ENCODE peak calls at places on chromosome X, in five cellular contexts. B is heart left ventricle; O is WERI-Rb-1; I is neuronal stem cell; X is CD8-positive, alpha-beta memory T cell. G is an unnamed sample. For H3K27me3, the result is how much of the 10 kb centered on the place peaks cover.

GRCh38 chrX:131199086-131199485 is 90.0 kb downstream of the IGSF1 start:
- DNase-seq in B (no peak), O (no peak), I (no peak), X (no peak), G (no peak)

GRCh38 chrX:120732879-120733278 is 103.0 kb upstream of the C1GALT1C1 start:
- DNase-seq in B (no peak), O (no peak), I (no peak), X (no peak), G (no peak)

GRCh38 chrX:150887906-150888465 is 10.5 kb downstream of the CD99L2 start:
- DNase-seq in B (no peak), O (no peak), I (no peak), X (no peak), G (no peak)

GRCh38 chrX:104270916-104271512 is 16.3 kb upstream of the ESX1 start:
- DNase-seq in B (peak), O (peak), I (peak), X (no peak), G (peak)

GRCh38 chrX:38678217-38678616 is 116.9 kb downstream of the TSPAN7 start:
- DNase-seq in B (no peak), O (no peak), I (no peak), X (no peak), G (no peak)

GRCh38 chrX:135892781-135893180 is 463 bp downstream of the CT45A10 start:
- DNase-seq in B (no peak), O (no peak), I (no peak), X (no peak), G (no peak)

GRCh38 chrX:24494544-24495113 is 29.5 kb downstream of the PDK3 start:
- DNase-seq in B (no peak), O (no peak), I (no peak), X (peak), G (peak)

GRCh38 chrX:148905376-148905775 is 405.0 kb downstream of the AFF2 start:
- DNase-seq in B (no peak), O (no peak), I (peak), X (no peak), G (no peak)

GRCh38 chrX:39827959-39828358 is 269.8 kb downstream of the BCOR start:
- DNase-seq in B (no peak), O (no peak), I (no peak), X (no peak), G (no peak)

GRCh38 chrX:71910526-71911022 is at the start of gene NHSL2:
- DNase-seq in B (peak), O (peak), I (peak), X (no peak), G (peak)

GRCh38 chrX:49041683-49042529 is 1.3 kb downstream of the TFE3 start:
- DNase-seq in B (peak), O (peak), I (no peak), X (no peak), G (peak)

DNA sequence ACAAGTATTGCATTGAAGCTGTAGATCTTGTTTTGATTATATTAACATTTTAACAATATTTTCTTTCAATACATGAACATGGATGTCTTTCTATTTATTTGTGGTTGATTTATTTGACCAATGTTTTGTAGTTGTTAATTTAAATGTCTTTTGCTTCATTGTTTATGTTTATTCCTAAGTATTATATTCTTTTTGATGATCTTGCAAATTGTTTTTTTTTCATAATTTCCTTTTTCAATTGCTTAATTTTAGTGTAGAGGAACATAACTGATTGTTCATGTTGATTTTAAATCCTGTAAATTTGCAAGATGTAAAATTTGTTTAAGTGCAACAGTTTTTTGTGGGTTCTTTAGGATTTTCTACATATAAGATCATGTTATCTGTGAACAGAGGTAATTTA is 744.1 kb downstream of the FAM133A start:
- DNase-seq in B (no peak), O (no peak), I (no peak), X (no peak), G (no peak)
- H3K4me3 ChIP-seq in B (no peak), O (no peak), I (no peak), X (no peak), G (no peak)

DNA sequence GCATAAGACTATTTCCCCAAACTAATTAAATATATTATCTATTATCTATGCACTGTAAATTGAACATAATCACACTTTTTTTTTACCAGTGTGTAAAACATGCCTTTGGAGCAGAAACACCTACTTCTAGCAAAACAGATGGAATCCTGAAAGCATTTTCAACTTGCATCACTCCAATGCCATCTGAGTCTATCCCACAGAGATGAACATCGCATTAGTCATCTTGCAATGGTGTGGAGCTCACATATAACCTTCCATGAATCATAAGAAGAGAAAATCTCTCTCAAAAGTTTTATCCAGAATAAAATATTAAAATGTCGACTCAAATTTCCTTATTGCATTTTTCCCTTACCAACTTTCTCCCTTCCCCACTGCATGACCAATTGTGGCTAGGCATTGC is 406.7 kb upstream of the ACTRT1 start:
- DNase-seq in B (no peak), O (no peak), I (no peak), X (no peak), G (peak)
- H3K27me3 ChIP-seq in B (under half), O (under half), I (under half), X (under half), G (under half)

DNA sequence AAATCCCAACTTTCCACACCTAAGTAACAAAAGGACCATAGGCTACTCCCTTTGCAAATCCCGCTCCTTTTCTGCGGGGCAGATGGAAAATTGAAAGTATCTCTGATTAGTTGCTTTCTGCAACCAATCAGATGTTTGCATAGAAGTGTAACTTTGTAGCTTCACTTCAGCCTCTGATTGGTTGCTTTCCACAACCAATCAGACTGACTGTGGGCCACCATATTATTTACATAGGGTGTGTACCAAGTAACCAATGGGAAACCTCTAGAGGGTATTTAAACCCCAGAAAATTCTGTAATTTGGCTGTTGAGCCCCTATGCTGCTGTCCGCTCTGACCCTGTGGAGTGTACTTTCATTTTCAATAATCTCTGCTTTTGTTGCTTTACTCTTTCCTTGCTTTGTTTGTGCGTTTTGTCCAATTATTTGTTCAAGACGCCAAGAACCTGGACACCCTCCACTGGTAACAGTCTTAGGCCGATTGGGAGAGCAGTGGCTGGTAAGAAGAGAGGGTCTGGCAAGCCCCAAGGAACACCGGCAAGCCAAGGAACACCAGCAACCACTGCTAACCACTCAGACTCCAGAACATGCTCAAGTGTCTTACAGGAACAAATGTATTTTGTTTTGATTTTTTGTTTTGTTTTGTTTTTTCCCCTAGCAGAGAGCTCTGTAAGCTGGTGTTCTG is 125.5 kb upstream of the MAP3K15 start:
- DNase-seq in B (no peak), O (no peak), I (no peak), X (no peak), G (no peak)
- H3K4me3 ChIP-seq in B (no peak), O (no peak), I (no peak), X (no peak), G (no peak)

GRCh38 chrX:48030237-48030636 is 23.4 kb downstream of the SPACA5 start:
- DNase-seq in B (no peak), O (no peak), I (no peak), X (no peak), G (no peak)
- H3K27me3 ChIP-seq in B (under half), O (under half), I (under half), X (under half), G (under half)